ENCODE peak calls at places on chromosome 5, in eight cellular contexts. E is astrocyte; B is Caco-2; P is tibial nerve; I is CD8-positive, alpha-beta T cell; O is AG09309; A is endothelial cell; T is foreskin fibroblast. H is an unnamed sample.

GRCh38 chr5:153209016-153209415 is 281.5 kb upstream of the GRIA1 start:
- DNase-seq in T (peak; percentile 5), P (no peak), O (no peak), E (no peak), I (no peak), B (no peak), A (no peak), H (no peak)

GRCh38 chr5:150780180-150780692 is 1.7 kb downstream of the SMIM3 start:
- DNase-seq in O (no peak), E (peak; percentile 61), A (no peak), P (no peak), T (peak; percentile 89), B (no peak), I (no peak), H (no peak)

GRCh38 chr5:35518104-35518503 is 99.6 kb upstream of the SPEF2 start:
- DNase-seq in T (no peak), P (no peak), A (no peak), O (no peak), E (no peak), I (no peak), B (no peak), H (no peak)

GRCh38 chr5:81755320-81755719 is 4.4 kb upstream of the SSBP2 start:
- DNase-seq in E (peak; percentile 93), P (peak; percentile 26), B (peak; percentile 69), O (peak; percentile 62), I (no peak), A (no peak), T (peak; percentile 88), H (no peak)

GRCh38 chr5:16674750-16675149 is 58.0 kb upstream of the RETREG1 start:
- DNase-seq in I (no peak), O (no peak), T (no peak), E (no peak), P (no peak), A (no peak), B (no peak), H (no peak)

GRCh38 chr5:82307431-82307830 is 29.3 kb upstream of the RPS23 start:
- DNase-seq in B (no peak), P (no peak), A (no peak), O (peak; percentile 17), E (peak; percentile 44), I (no peak), T (peak; percentile 71), H (no peak)

GRCh38 chr5:89929834-89930233 is 479.7 kb downstream of the CETN3 start:
- DNase-seq in A (no peak), O (peak; percentile 3), P (no peak), B (no peak), E (peak; percentile 9), I (no peak), T (peak; percentile 39), H (no peak)

GRCh38 chr5:150632305-150633160 is 7.9 kb upstream of the SYNPO start:
- DNase-seq in T (peak; percentile 61), E (peak; percentile 57), O (no peak), B (no peak), P (no peak), I (no peak), A (no peak), H (no peak)

DNA sequence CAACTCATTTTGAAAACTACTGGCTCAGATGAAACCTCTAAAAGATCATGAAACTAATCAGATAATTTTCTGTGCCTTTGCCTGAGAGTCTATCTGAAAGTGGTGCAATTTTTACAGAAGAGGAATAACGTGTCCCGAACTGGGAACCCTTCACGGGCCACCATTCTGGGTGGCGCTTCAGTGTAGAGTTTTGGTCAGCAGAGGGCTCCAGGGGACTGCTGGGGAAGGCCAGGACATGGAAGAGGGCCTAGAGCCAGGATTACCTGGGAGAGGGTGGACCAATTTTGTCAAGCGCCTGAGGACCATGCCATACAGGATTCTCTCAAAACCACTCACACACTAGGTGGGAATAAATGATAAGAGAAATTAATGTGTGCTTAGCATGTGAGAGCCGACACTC is 49.7 kb upstream of the PLEKHG4B start:
- DNase-seq in O (no peak), B (peak; percentile 67), P (no peak), E (no peak), T (peak; percentile 40), A (peak; percentile 57), I (no peak), H (no peak)
- TF ChIP-seq CTCF in O (peak; percentile 77), B (peak; percentile 70), P (no peak), E (peak; percentile 42), T (peak; percentile 45), A (no peak), I (no peak), H (peak; percentile 34)

DNA sequence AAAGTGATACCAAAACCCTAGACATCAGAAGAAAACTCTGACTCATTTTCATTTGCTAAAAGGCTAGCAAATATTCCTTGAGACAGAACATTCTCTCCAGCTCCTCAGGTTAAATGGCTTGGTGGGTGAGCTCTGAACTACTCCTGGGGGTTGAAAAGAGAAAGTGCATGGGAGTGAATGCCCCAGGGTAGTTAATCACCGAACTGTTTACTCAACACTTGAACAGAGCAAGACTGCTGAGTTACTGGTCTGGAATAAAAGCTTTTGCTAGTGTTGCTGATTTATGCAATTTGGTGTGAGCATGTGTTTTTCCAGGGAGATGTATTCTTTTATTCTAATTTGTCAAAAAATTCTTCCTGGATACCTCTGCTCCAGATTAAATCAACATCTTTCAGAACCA is 88.3 kb upstream of the PRDM9 start:
- DNase-seq in E (no peak), I (no peak), T (no peak), B (no peak), P (no peak), A (no peak), O (no peak), H (no peak)
- TF ChIP-seq CTCF in E (no peak), I (no peak), T (no peak), B (no peak), P (no peak), A (no peak), O (no peak), H (no peak)

DNA sequence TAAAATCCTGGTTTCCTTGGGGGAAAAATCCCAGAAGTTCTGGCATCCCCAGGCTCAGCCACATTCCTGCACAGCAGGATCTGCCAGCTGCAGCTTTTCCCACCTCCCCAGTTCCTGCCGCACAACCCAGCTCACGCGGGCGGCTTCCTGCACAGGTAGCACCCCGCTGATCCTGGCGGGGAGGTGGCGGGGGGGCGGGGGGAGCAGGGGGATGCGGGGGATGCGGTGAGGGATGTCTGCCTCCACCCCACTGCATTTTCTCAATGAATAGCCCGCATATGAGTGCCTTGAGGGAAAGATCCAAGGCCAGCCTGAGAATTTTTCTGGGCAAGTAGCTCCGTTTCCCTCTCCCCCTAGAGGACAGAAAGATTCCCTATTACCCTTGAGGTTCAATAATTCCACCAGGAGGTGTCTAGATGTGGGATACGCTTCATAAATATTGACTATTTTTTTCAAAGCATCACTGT is 21.1 kb downstream of the GFPT2 start:
- DNase-seq in P (no peak), E (peak; percentile 51), I (no peak), A (peak; percentile 37), T (peak; percentile 33), B (no peak), O (no peak), H (no peak)
- TF ChIP-seq CTCF in P (no peak), E (peak; percentile 28), I (no peak), A (peak; percentile 51), T (no peak), B (peak; percentile 12), O (peak; percentile 40), H (no peak)

GRCh38 chr5:161966544-161966943 is 101.0 kb upstream of the GABRG2 start:
- DNase-seq in O (no peak), B (peak; percentile 11), A (peak; percentile 7), T (no peak), P (no peak), I (no peak), E (no peak), H (no peak)
- TF ChIP-seq CTCF in O (no peak), B (peak; percentile 59), A (no peak), T (no peak), P (peak; percentile 23), I (no peak), E (no peak), H (peak; percentile 35)

GRCh38 chr5:21806271-21806670 is 1046.9 kb downstream of the CDH12 start:
- DNase-seq in I (no peak), T (no peak), B (no peak), A (no peak), E (no peak), O (no peak), P (no peak), H (no peak)

GRCh38 chr5:21806943-21807342 is 1046.2 kb downstream of the CDH12 start:
- DNase-seq in T (peak; percentile 45), O (no peak), A (no peak), P (no peak), E (no peak), B (no peak), I (no peak), H (no peak)

GRCh38 chr5:21802100-21802499 is 1051.0 kb downstream of the CDH12 start:
- DNase-seq in O (no peak), I (no peak), E (no peak), A (no peak), B (no peak), P (no peak), T (no peak), H (no peak)

GRCh38 chr5:21807953-21808352 is 1045.2 kb downstream of the CDH12 start:
- DNase-seq in E (no peak), T (peak; percentile 2), P (no peak), B (no peak), O (no peak), A (no peak), I (no peak), H (no peak)

DNA sequence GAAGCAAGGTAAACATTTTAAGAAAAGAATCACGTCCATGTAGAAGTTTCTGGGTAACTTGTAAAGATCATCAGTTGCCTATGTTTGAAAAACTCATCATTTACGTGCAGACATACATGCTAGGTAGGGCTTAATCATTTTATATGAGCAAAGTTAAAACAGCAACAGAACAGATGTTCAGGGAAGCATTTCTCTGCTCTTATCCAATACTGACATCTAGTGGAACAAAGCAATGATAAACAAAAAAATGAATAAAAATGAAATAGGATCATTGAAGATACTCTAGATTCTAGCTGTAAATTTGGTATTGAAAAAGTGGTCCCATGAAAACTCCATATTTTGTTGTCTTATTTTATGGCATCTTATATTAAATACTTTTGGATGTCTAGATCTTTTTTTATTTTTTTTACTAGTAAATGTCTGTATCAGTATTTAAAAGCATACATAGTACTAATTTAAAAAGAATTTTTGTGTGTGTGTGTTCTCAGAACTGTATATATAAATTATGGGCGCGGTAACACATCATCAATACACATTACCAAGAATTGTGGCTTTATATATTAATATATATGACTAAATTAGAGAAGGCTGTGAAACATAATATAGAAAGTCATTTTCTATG is 1050.2 kb downstream of the CDH12 start:
- DNase-seq in E (peak; percentile 14), T (peak; percentile 4), O (no peak), I (no peak), P (no peak), B (peak; percentile 3), A (no peak), H (no peak)
- TF ChIP-seq CTCF in E (peak; percentile 61), T (peak; percentile 28), O (peak; percentile 48), I (no peak), P (peak; percentile 35), B (peak; percentile 49), A (peak; percentile 40), H (peak; percentile 54)